ENCODE peak calls at places on chromosomes 3 and 15, in six cellular contexts. B, P, R, V, N and O are unnamed samples.

GRCh38 chr3:60935709-60936108 is 315.5 kb downstream of the FHIT start:
- DNase-seq in N (no peak), B (peak; percentile 35), V (no peak), R (no peak), P (no peak), O (no peak)

GRCh38 chr3:173893066-173893465 is 495.5 kb downstream of the NLGN1 start:
- DNase-seq in P (no peak), R (no peak), V (no peak), N (no peak), B (no peak), O (no peak)

GRCh38 chr15:101521084-101521483 is 31.6 kb upstream of the PCSK6 start:
- DNase-seq in R (no peak), V (no peak), P (no peak), N (no peak), B (no peak), O (no peak)

GRCh38 chr3:139505829-139506386 is 29.6 kb upstream of the RBP2 start:
- DNase-seq in B (no peak), V (no peak), R (no peak), P (no peak), N (no peak), O (no peak)

GRCh38 chr15:54082836-54083492 is 104.7 kb downstream of the UNC13C start:
- DNase-seq in V (no peak), P (no peak), R (no peak), N (no peak), B (no peak), O (no peak)

GRCh38 chr3:116444099-116444700 is 1.1 kb downstream of the LSAMP start:
- DNase-seq in V (no peak), B (peak; percentile 33), N (no peak), P (no peak), R (no peak), O (no peak)

GRCh38 chr15:35427091-35427490 is 118.9 kb downstream of the DPH6 start:
- DNase-seq in V (no peak), R (no peak), P (no peak), N (no peak), B (peak; percentile 85), O (no peak)

GRCh38 chr3:23888617-23889228 is 28.1 kb downstream of the NKIRAS1 start:
- DNase-seq in V (no peak), P (no peak), N (peak; percentile 24), B (peak; percentile 57), R (no peak), O (no peak)

GRCh38 chr15:38554354-38554753 is 10.3 kb downstream of the RASGRP1 start:
- DNase-seq in P (no peak), R (no peak), V (no peak), N (no peak), B (peak; percentile 6), O (peak; percentile 24)

GRCh38 chr3:20648921-20649381 is 462.9 kb upstream of the SGO1 start:
- DNase-seq in N (no peak), P (no peak), R (no peak), B (no peak), V (no peak), O (no peak)

GRCh38 chr15:57003418-57003817 is 85.0 kb downstream of the TCF12 start:
- DNase-seq in R (no peak), B (peak; percentile 89), N (no peak), P (no peak), V (no peak), O (no peak)

GRCh38 chr3:195921334-195921771 is 13.0 kb upstream of the TNK2 start:
- DNase-seq in B (no peak), P (no peak), R (no peak), N (no peak), V (peak; percentile 9), O (no peak)

GRCh38 chr15:71332605-71333004 is 217.3 kb downstream of the THSD4 start:
- DNase-seq in R (no peak), V (no peak), P (no peak), N (no peak), B (peak; percentile 24), O (no peak)

GRCh38 chr15:48890375-48890972 is 12.5 kb downstream of the EID1 start:
- DNase-seq in P (no peak), B (no peak), V (no peak), N (no peak), R (no peak), O (no peak)

GRCh38 chr3:52270252-52270754 is 8.1 kb downstream of the WDR82 start:
- DNase-seq in N (no peak), B (no peak), V (no peak), P (no peak), R (no peak), O (no peak)

GRCh38 chr15:56763496-56763895 is 30.2 kb upstream of the ZNF280D start:
- DNase-seq in R (no peak), P (no peak), B (no peak), N (no peak), V (no peak), O (no peak)

GRCh38 chr15:77762747-77763146 is 130.0 kb upstream of the LINGO1 start:
- DNase-seq in V (no peak), B (no peak), P (no peak), N (no peak), R (no peak), O (no peak)

GRCh38 chr3:123489400-123490004 is 40.6 kb upstream of the ADCY5 start:
- DNase-seq in P (peak; percentile 77), V (peak; percentile 75), B (peak; percentile 62), N (no peak), R (peak; percentile 71), O (no peak)

GRCh38 chr15:42107483-42107882 is 13.1 kb upstream of the PLA2G4D start:
- DNase-seq in P (no peak), V (no peak), N (no peak), B (no peak), R (no peak), O (no peak)

GRCh38 chr3:187005827-187006481 is 75.6 kb downstream of the ST6GAL1 start:
- DNase-seq in N (no peak), V (no peak), B (no peak), P (no peak), R (no peak), O (no peak)

GRCh38 chr15:79875213-79875612 is 21.6 kb downstream of the MTHFS start:
- DNase-seq in P (no peak), R (no peak), B (no peak), N (no peak), V (no peak), O (no peak)
- H3K9me3 ChIP-seq in P (peaks cover 30% of the 10 kb centered on the region), R (no peaks in the 10 kb centered on the region), B (peaks cover 28% of the 10 kb centered on the region), N (peaks cover 49% of the 10 kb centered on the region), V (peaks cover 5% of the 10 kb centered on the region), O (peaks cover 6% of the 10 kb centered on the region)

GRCh38 chr15:82907350-82907749 is 45.2 kb downstream of the HOMER2 start:
- DNase-seq in V (no peak), R (no peak), B (no peak), N (no peak), P (no peak), O (no peak)
- H3K9me3 ChIP-seq in V (peaks cover 3% of the 10 kb centered on the region), R (no peaks in the 10 kb centered on the region), B (peaks cover 15% of the 10 kb centered on the region), N (peaks cover 9% of the 10 kb centered on the region), P (no peaks in the 10 kb centered on the region), O (no peaks in the 10 kb centered on the region)

GRCh38 chr15:79919090-79919748 is 22.4 kb upstream of the MTHFS start:
- DNase-seq in B (no peak), V (no peak), P (no peak), R (no peak), N (no peak), O (no peak)

GRCh38 chr15:79918278-79918677 is 21.5 kb upstream of the MTHFS start:
- DNase-seq in B (no peak), N (no peak), V (no peak), R (no peak), P (no peak), O (no peak)

GRCh38 chr15:79914728-79915127 is 17.9 kb upstream of the MTHFS start:
- DNase-seq in B (no peak), N (no peak), V (no peak), R (no peak), P (no peak), O (no peak)

GRCh38 chr15:79919749-79920511 is 23.1 kb upstream of the MTHFS start:
- DNase-seq in P (no peak), N (no peak), V (no peak), R (no peak), B (no peak), O (no peak)

DNA sequence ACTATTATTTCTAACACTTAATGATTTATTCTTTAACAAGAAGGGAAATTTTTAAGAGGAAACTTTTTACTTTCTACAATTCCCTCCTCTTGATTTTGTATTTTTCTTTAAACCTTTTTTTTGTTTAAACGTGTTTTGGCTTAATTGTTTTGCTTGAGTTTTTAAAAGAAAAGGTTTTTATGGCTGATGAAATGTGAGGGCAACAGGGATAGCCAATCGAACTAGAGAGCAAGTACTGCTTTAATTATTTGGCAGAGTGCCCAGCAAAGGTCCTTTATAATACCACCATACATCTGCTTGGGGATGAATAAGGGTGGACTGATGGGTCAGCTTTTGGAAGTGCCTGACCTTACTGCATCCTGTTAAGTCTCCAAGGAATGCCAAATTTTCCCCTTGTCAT is 19.6 kb upstream of the MTHFS start:
- DNase-seq in B (no peak), P (no peak), N (no peak), R (no peak), V (no peak), O (no peak)
- H3K9me3 ChIP-seq in B (peaks cover 79% of the 10 kb centered on the region), P (peaks cover 65% of the 10 kb centered on the region), N (peaks cover 65% of the 10 kb centered on the region), R (no peaks in the 10 kb centered on the region), V (peaks cover 16% of the 10 kb centered on the region), O (peaks cover 18% of the 10 kb centered on the region)

GRCh38 chr15:20271647-20272046 is 270.0 kb downstream of the GOLGA6L6 start:
- DNase-seq in V (no peak), B (no peak), N (no peak), R (no peak), P (no peak), O (no peak)
- H3K9me3 ChIP-seq in V (peaks cover 2% of the 10 kb centered on the region), B (peaks cover 6% of the 10 kb centered on the region), N (no peaks in the 10 kb centered on the region), R (no peaks in the 10 kb centered on the region), P (peaks cover 4% of the 10 kb centered on the region), O (no peaks in the 10 kb centered on the region)

GRCh38 chr3:43011638-43012037 is 32.5 kb downstream of the GASK1A start:
- DNase-seq in V (no peak), R (no peak), N (peak; percentile 39), B (no peak), P (no peak), O (no peak)
- H3K9me3 ChIP-seq in V (no peaks in the 10 kb centered on the region), R (no peaks in the 10 kb centered on the region), N (peaks cover 54% of the 10 kb centered on the region), B (no peaks in the 10 kb centered on the region), P (no peaks in the 10 kb centered on the region), O (peaks cover 12% of the 10 kb centered on the region)

GRCh38 chr15:81111510-81112375 is 22.3 kb upstream of the CFAP161 start:
- DNase-seq in P (no peak), B (no peak), V (no peak), R (no peak), N (no peak), O (no peak)

GRCh38 chr15:81113861-81114261 is 20.2 kb upstream of the CFAP161 start:
- DNase-seq in N (no peak), B (no peak), R (no peak), V (no peak), P (no peak), O (no peak)

GRCh38 chr15:81113204-81113657 is 20.8 kb upstream of the CFAP161 start:
- DNase-seq in P (no peak), R (no peak), V (no peak), B (no peak), N (no peak), O (no peak)

GRCh38 chr15:81108427-81108826 is 25.6 kb upstream of the CFAP161 start:
- DNase-seq in P (no peak), N (no peak), V (no peak), R (no peak), B (peak; percentile 4), O (no peak)

GRCh38 chr15:81111018-81111417 is 23.1 kb upstream of the CFAP161 start:
- DNase-seq in N (no peak), R (no peak), B (no peak), V (no peak), P (no peak), O (no peak)
- H3K9me3 ChIP-seq in N (no peaks in the 10 kb centered on the region), R (no peaks in the 10 kb centered on the region), B (no peaks in the 10 kb centered on the region), V (no peaks in the 10 kb centered on the region), P (no peaks in the 10 kb centered on the region), O (no peaks in the 10 kb centered on the region)

GRCh38 chr3:155238845-155239244 is 54.6 kb downstream of the STRIT1 start:
- DNase-seq in V (no peak), N (no peak), P (no peak), B (no peak), R (no peak), O (no peak)
- H3K9me3 ChIP-seq in V (no peaks in the 10 kb centered on the region), N (no peaks in the 10 kb centered on the region), P (peaks cover 7% of the 10 kb centered on the region), B (peaks cover 4% of the 10 kb centered on the region), R (no peaks in the 10 kb centered on the region), O (no peaks in the 10 kb centered on the region)